ENCODE peak calls at places on chromosomes 5 and 9, in five cellular contexts. C is stomach, O is astrocyte of the cerebellum, Y is AG10803, S is hepatocyte. I is an unnamed sample.

GRCh38 chr9:112041536-112042243 is 133.4 kb downstream of the SUSD1 start:
- DNase-seq in C (no peak), O (peak), Y (peak), S (peak), I (no peak)

GRCh38 chr9:77000330-77000729 is 19.1 kb upstream of the FOXB2 start:
- DNase-seq in C (no peak), O (no peak), Y (no peak), S (no peak), I (no peak)

GRCh38 chr9:92716557-92716956 is 46.6 kb upstream of the IPPK start:
- DNase-seq in C (peak), O (no peak), Y (no peak), S (peak), I (no peak)

GRCh38 chr5:158451203-158451982 is 592.4 kb upstream of the CLINT1 start:
- DNase-seq in C (no peak), O (peak), Y (peak), S (peak), I (no peak)

GRCh38 chr9:104544644-104545043 is 8.0 kb upstream of the OR13C3 start:
- DNase-seq in C (no peak), O (no peak), Y (no peak), S (no peak), I (no peak)

GRCh38 chr5:97142521-97143254 is at the start of gene LIX1:
- DNase-seq in C (no peak), O (peak), Y (peak), S (peak), I (no peak)

GRCh38 chr5:180082633-180083420 is 11.3 kb upstream of the RNF130 start:
- DNase-seq in C (no peak), O (no peak), Y (no peak), S (no peak), I (no peak)

GRCh38 chr9:97986466-97986865 is 3.3 kb downstream of the ANP32B start:
- DNase-seq in C (no peak), O (no peak), Y (no peak), S (no peak), I (no peak)

GRCh38 chr5:5881294-5881693 is 458.8 kb downstream of the ICE1 start:
- DNase-seq in C (no peak), O (no peak), Y (no peak), S (no peak), I (no peak)

GRCh38 chr9:137757613-137758029 is 120.0 kb upstream of the CACNA1B start:
- DNase-seq in C (no peak), O (no peak), Y (peak), S (no peak), I (no peak)

GRCh38 chr5:94524841-94525697 is 93.3 kb downstream of the KIAA0825 start:
- DNase-seq in C (no peak), O (peak), Y (peak), S (peak), I (peak)

GRCh38 chr5:50623666-50624065 is 42.8 kb upstream of the PARP8 start:
- DNase-seq in C (peak), O (no peak), Y (no peak), S (no peak), I (peak)

GRCh38 chr5:90911169-90911568 is 352.6 kb downstream of the ADGRV1 start:
- DNase-seq in C (no peak), O (no peak), Y (no peak), S (no peak), I (peak)

GRCh38 chr9:128412120-128412790 is 8.4 kb upstream of the CERCAM start:
- DNase-seq in C (peak), O (peak), Y (no peak), S (peak), I (no peak)

GRCh38 chr9:10910779-10911178 is 298.0 kb upstream of the PTPRD start:
- DNase-seq in C (no peak), O (no peak), Y (no peak), S (no peak), I (no peak)

GRCh38 chr5:7855611-7856010 is 4.7 kb upstream of the CFAP90 start:
- DNase-seq in C (no peak), O (no peak), Y (no peak), S (no peak), I (no peak)

GRCh38 chr9:5510360-5510931 is at the start of gene PDCD1LG2:
- DNase-seq in C (no peak), O (peak), Y (peak), S (no peak), I (no peak)

GRCh38 chr5:67842806-67843205 is 372.8 kb upstream of the PIK3R1 start:
- DNase-seq in C (no peak), O (no peak), Y (peak), S (peak), I (no peak)

DNA sequence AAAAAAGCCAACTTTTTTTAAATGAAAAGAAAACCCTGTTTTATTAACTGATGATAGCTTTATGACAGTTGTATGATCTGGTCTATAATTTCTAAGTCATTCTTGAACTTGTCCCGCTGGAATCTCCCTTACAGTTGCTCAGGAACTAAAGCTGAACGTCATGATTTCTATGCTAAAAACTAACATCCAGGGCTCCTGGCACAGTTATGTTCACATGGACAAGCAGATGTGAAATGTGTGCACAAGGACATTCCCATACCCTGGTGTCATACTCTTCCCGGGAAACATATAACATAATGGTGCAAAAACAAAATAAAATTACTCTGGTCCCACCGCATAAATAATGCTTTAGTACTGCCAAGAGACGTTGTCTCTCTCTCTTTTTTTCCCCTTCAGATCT is 134.9 kb downstream of the PRDM6 start:
- DNase-seq in C (no peak), O (no peak), Y (peak), S (no peak), I (no peak)
- TF ChIP-seq CTCF in C (no peak), O (no peak), Y (no peak), S (no peak), I (no peak)

DNA sequence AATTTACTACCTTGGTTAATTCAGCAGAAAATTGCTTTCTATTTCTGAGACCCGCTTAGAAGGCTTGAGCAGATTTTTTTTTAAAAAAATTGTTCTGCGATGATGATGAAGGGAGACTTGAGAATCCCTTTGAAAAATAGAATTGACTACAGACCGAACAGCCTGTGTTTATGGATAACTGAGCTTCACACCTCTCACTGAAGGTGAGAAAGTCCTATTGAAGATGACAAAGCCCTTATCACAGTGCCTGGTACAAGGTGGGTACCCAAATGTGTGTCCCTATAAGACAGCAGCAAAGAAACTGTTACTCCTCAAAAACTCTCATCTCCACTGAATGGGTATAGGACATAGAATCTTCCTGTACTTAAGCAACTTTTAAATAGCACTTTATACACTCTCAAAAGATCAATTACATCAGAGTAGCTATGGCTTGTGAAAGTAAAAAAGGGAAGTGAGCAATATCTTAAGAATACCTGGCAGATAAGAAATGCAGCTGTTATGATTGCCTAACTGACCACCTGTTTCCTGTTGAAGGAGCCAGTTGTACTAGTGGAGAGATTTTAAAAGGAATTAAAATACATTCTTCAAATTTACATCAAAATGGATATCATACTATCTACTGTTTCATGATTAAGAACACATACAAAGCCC is 419.7 kb downstream of the CHSY3 start:
- DNase-seq in C (no peak), O (no peak), Y (no peak), S (no peak), I (no peak)
- H3K4me3 ChIP-seq in C (no peak), O (no peak), Y (no peak), S (no peak), I (no peak)

DNA sequence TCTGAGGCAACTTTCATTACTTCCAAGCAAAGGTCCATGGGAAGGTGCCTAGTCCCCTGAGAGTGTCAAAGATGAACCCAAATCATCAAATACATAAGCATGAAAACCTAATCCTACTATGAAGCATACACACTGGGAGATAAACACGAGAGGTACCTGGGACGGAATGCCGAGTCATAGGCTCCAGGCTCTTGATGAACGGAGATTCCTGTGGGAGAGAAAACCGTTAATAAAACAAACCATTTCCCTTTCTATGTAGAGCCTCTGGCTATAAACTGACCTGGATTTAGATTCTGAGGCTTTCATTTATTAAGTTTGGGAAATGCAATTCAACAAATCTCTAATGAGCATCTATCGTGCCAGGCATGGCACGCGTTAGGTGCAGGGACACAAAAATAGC is 206.3 kb upstream of the IL12B start:
- DNase-seq in C (no peak), O (no peak), Y (no peak), S (no peak), I (no peak)
- TF ChIP-seq CTCF in C (no peak), O (no peak), Y (no peak), S (no peak), I (no peak)

DNA sequence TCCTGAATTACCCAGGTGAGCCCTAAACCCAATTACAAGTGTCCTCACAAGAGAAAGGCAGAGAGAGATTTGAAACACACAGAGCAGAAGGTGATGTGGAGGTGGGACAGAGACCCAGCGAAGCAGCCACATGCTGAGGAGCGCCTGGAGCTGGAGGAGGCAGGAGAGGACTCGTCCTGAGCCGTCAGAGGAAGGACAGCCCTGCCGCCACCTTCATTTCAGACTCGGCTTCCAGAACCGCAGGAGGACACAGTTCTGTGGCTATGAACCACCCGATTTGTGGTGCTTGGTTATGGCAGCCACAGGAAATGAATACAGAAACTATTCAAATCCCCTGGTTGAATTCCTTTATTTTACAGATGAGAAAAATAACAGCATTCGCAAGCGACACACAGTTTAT is 16.4 kb upstream of the FBP1 start:
- DNase-seq in C (no peak), O (no peak), Y (no peak), S (no peak), I (no peak)
- H3K4me3 ChIP-seq in C (no peak), O (no peak), Y (no peak), S (no peak), I (no peak)

GRCh38 chr5:61768692-61769281 is 436.7 kb downstream of the ZSWIM6 start:
- DNase-seq in C (peak), O (no peak), Y (no peak), S (peak), I (no peak)
- TF ChIP-seq CTCF in C (peak), O (peak), Y (peak), S (peak), I (peak)

DNA sequence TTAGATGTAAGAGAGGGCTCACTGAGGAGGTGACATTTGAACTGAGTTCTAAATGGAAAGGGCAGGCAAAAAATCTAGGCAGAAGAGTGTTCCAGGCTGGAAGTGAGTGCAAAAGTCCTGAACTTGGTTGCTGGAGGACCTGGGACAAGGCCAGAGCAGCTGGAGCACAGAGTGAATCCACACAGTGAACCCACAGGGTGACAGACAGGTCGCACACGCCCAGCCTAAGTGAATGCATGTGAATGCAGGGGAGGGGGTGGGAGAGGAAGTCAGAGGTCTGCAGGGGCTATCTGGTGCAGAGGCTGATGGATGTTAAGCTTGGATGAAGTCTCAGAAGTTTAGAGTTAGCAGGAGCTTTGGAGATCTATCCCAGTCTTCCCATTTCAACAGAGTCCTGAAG is 556 bp upstream of the TTF1 start:
- DNase-seq in C (no peak), O (no peak), Y (no peak), S (no peak), I (no peak)
- H3K4me3 ChIP-seq in C (peak), O (no peak), Y (peak), S (no peak), I (peak)

DNA sequence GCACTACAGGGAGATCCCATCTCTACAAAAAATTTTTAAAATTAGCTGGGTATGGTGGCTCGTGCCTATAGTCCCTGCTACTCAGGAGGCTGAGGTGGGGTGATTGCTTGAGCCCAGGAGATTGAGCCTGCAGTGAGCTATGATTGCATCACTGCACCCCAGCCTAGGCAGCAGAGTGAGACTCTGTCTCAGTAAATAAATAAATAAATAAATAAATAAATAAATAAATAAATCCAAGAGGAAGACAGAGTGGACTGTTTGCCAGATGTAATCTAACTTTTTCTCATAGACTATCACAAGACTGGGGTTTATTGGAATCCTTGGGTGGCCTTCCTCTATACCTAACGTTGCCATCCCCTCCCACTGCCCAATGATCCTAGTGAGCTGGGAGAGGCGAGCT is 19.2 kb upstream of the TCF7 start:
- DNase-seq in C (no peak), O (no peak), Y (no peak), S (no peak), I (no peak)
- TF ChIP-seq CTCF in C (no peak), O (no peak), Y (no peak), S (no peak), I (no peak)

DNA sequence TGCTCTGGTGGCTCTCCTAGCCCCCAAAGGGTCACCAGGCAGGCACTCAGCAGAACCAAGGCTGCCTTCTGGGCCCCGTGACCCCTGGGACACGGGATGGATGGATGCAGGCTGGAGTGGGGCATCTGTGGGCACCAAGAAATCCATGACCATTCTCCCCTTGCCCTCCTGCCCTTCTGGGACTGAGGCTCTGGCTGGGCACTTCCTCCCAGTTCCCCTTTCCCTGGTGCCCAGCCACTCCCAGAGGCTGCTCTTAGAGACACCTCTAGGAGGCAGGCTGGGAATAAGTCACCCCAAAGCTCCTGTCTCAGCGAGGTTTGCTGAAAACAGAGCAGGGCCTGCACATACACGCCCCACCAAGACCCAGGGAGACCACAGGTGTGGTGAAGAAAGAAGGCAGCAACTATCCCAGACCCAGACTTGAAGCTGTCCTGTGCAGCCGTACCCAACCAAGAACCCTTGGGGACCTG is 943 bp downstream of the STING1 start:
- DNase-seq in C (no peak), O (no peak), Y (peak), S (no peak), I (no peak)
- H3K4me3 ChIP-seq in C (peak), O (peak), Y (peak), S (no peak), I (no peak)

I was measured in LNCaP clone FGC.